ENCODE peak calls at places on chromosomes 3 and 15, in four cellular contexts. P is GM12878, G is H1, C is K562. X is an unnamed sample.

GRCh38 chr3:123412811-123413588 is 35.9 kb downstream of the ADCY5 start:
- DNase-seq in P (no peak), G (no peak), C (no peak), X (no peak)

GRCh38 chr3:60855250-60855649 is 396.0 kb downstream of the FHIT start:
- DNase-seq in P (no peak), G (no peak), C (no peak), X (no peak)

GRCh38 chr3:70744536-70744935 is 432.1 kb upstream of the MDFIC2 start:
- DNase-seq in P (no peak), G (no peak), C (no peak), X (no peak)

GRCh38 chr15:101852356-101852755 is 40.4 kb downstream of the OR4F15 start:
- DNase-seq in P (no peak), G (no peak), C (no peak), X (no peak)

GRCh38 chr3:149572796-149573414 is 84.9 kb downstream of the WWTR1 start:
- DNase-seq in P (no peak), G (no peak), C (no peak), X (no peak)

GRCh38 chr15:57158589-57158988 is 217.7 kb upstream of the CGNL1 start:
- DNase-seq in P (no peak), G (no peak), C (no peak), X (no peak)

GRCh38 chr3:57128863-57129602 is 36.1 kb downstream of the IL17RD start:
- DNase-seq in P (no peak), G (no peak), C (no peak), X (no peak)

GRCh38 chr3:187821616-187822317 is 76.5 kb upstream of the BCL6 start:
- DNase-seq in P (no peak), G (no peak), C (no peak), X (no peak)

GRCh38 chr15:68305420-68305871 is 27.9 kb downstream of the FEM1B start:
- DNase-seq in P (no peak), G (peak), C (no peak), X (no peak)

GRCh38 chr15:39580630-39581500 is at the start of gene THBS1:
- DNase-seq in P (no peak), G (peak), C (peak), X (no peak)

GRCh38 chr3:20511863-20512262 is 325.9 kb upstream of the SGO1 start:
- DNase-seq in P (no peak), G (peak), C (no peak), X (no peak)

GRCh38 chr15:80923668-80924067 is 66.0 kb downstream of the MESD start:
- DNase-seq in P (no peak), G (no peak), C (no peak), X (no peak)

GRCh38 chr3:100522125-100522524 is 29.7 kb downstream of the TMEM45A start:
- DNase-seq in P (no peak), G (no peak), C (no peak), X (no peak)

GRCh38 chr3:160562952-160563351 is 2.4 kb downstream of the KPNA4 start:
- DNase-seq in P (no peak), G (no peak), C (no peak), X (no peak)

GRCh38 chr3:160565442-160566403 is at the start of gene KPNA4:
- DNase-seq in P (peak), G (peak), C (peak), X (peak)

GRCh38 chr3:160566499-160566898 is 1.1 kb upstream of the KPNA4 start:
- DNase-seq in P (no peak), G (no peak), C (no peak), X (no peak)

GRCh38 chr3:160564205-160564922 is 1.0 kb downstream of the KPNA4 start:
- DNase-seq in P (no peak), G (no peak), C (no peak), X (no peak)

GRCh38 chr3:160564949-160565441 is 376 bp downstream of the KPNA4 start:
- DNase-seq in P (no peak), G (peak), C (no peak), X (peak)
- TF ChIP-seq EGR1 in P (no peak), G (no peak), C (no peak), X (no peak)

DNA sequence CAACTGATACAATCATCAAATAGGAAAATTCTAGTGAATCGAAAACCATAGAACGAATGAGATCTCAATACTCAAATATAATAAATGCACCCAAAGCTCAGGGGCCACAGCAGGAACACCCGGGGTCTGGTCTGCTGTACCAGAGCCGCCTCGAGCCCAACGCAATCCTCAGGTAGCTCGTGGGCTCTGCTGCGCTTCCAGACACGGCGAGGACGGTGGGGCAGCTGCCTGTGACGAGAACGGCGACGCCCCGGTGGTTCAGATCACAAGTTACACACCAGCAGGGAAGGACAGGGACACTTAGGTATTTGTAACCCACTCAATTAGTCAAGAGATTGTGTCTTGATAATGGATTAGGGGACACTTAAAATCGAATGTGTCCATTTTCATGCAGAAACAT is 54.6 kb downstream of the NIPA2 start:
- DNase-seq in P (no peak), G (no peak), C (no peak), X (no peak)
- H3K27ac ChIP-seq in P (no peak), G (no peak), C (no peak), X (no peak)

DNA sequence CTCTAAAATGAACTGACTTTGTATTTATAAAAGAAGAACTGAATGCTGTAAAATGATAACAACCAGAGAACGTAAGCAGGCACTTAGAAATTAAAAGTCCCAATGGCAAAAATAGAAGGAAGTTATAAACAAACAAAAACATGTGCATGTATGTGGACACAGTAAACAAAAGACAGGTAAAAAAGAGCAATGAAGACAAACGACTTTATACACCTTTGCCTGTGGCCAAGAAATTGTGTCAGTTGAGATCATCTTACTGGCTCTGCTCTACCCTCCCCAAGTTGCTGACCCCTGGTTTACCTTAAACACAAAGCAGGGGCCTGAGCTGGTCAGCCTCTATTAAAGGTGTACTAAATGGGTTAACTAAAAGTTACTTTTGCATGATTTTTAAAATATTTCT is 41.7 kb upstream of the GP5 start:
- DNase-seq in P (no peak), G (no peak), C (no peak), X (no peak)
- TF ChIP-seq EGR1 in P (no peak), G (no peak), C (no peak), X (no peak)

DNA sequence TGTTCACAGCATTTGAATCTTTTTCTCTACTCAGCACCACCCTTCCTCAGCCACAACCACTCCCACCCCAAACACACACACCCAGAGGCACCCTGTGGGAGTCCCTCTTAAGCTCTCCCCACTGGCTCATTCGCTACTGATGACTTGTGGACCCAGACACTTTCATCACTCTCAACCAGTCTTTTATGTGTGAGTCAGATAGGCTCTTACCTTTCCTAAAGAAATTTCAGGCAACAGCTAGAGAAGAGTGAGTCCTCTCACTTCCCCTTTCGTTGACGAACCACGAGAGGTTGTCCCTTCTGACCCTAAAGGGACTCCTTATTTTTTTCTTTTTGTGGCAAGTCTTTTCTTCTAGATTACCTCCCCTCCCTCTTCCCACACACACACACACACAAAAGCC is 58.1 kb downstream of the ARHGAP31 start:
- DNase-seq in P (peak), G (no peak), C (no peak), X (no peak)
- H3K27ac ChIP-seq in P (peak), G (peak), C (no peak), X (no peak)

GRCh38 chr15:70096975-70097336 is 761 bp downstream of the TLE3 start:
- DNase-seq in P (no peak), G (no peak), C (peak), X (no peak)
- TF ChIP-seq EGR1 in P (no peak), G (no peak), C (no peak), X (no peak)

GRCh38 chr15:41336549-41336948 is 3.9 kb downstream of the NUSAP1 start:
- DNase-seq in P (no peak), G (no peak), C (no peak), X (no peak)

GRCh38 chr15:41331281-41331680 is 1.1 kb downstream of the OIP5 start:
- DNase-seq in P (no peak), G (no peak), C (no peak), X (no peak)

GRCh38 chr15:41332788-41333527 is at the start of gene NUSAP1:
- DNase-seq in P (no peak), G (no peak), C (no peak), X (no peak)

GRCh38 chr15:41334293-41335120 is 1.8 kb downstream of the NUSAP1 start:
- DNase-seq in P (no peak), G (no peak), C (no peak), X (no peak)

GRCh38 chr15:41331833-41332787 is at the start of gene OIP5:
- DNase-seq in P (peak), G (peak), C (peak), X (peak)
- H3K27ac ChIP-seq in P (peak), G (peak), C (peak), X (peak)

DNA sequence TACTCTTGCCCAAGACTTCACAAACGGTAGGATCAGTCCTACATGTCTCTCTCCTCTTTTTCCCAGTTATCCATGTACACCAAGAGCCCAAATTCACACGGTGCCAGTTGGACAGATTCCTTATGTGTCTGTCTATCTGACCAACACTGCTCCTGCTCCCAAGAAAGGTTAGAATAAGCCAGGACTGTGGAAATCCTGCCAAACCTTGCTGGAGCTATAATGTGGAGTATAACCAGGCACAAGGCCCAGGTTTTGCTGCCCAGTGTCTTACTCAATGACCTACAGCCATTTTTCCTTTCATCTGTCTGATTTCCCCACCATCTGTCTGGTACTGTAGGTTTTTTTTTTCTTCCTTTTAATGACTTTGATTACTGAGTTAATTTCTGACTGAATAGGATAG is 26.5 kb upstream of the MINDY4B start:
- DNase-seq in P (no peak), G (no peak), C (no peak), X (no peak)
- TF ChIP-seq EGR1 in P (no peak), G (no peak), C (no peak), X (no peak)

DNA sequence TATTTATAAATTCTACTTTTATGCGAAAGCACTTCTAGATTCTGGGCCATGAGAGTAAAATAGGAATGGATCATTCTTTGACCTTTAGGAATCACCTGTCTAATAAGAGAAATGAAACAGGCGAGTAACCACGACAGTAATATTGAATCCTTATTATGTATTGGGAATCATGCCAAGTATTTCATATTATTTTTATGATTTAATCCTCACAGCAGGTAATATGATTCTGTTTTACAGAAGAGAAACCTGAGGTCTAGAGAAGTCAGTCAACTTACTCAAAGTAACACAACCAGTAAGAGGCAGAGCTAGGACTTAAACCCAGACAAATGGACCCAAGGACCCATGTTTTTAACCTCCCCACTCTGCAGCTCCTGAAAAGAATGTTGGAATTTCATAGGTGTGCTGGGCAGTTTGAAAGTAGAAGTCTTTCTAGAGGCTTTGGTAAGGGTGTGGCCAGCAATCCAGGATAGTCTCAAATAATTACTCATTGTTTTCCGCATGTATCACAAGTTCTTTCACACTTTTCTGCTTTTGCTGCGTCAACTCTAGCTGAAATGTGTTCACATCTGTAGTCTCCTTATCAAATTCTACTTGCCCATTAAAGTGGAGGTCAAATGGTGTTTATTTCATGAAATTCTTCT is 181.7 kb downstream of the TPRG1 start:
- DNase-seq in P (no peak), G (no peak), C (no peak), X (peak)
- H3K27ac ChIP-seq in P (no peak), G (no peak), C (no peak), X (no peak)